ENCODE peak calls at places on chromosome 3, in five cellular contexts. One of them, this sample, is unnamed. For H3K36me3, the result is how much of the 10 kb centered on the place peaks cover.

GRCh38 chr3:72336821-72337479 is 511.3 kb downstream of the SHQ1 start:
- DNase-seq in heart left ventricle: peak
- DNase-seq in tibial artery: peak
- DNase-seq in NT2/D1: peak
- DNase-seq in psoas muscle: peak
- DNase-seq in this sample: no peak

GRCh38 chr3:172449468-172450149 is 1.4 kb upstream of the GHSR start:
- DNase-seq in tibial artery: no peak
- DNase-seq in psoas muscle: peak
- DNase-seq in NT2/D1: peak
- DNase-seq in heart left ventricle: no peak
- DNase-seq in this sample: no peak

GRCh38 chr3:169091196-169091595 is 572.3 kb downstream of the MECOM start:
- DNase-seq in NT2/D1: no peak
- DNase-seq in psoas muscle: no peak
- DNase-seq in tibial artery: no peak
- DNase-seq in heart left ventricle: no peak
- DNase-seq in this sample: no peak

GRCh38 chr3:55651011-55651410 is 163.9 kb upstream of the WNT5A start:
- DNase-seq in NT2/D1: no peak
- DNase-seq in psoas muscle: no peak
- DNase-seq in heart left ventricle: no peak
- DNase-seq in tibial artery: no peak
- DNase-seq in this sample: no peak

GRCh38 chr3:47016934-47017435 is 37.5 kb downstream of the NBEAL2 start:
- DNase-seq in tibial artery: no peak
- DNase-seq in NT2/D1: no peak
- DNase-seq in heart left ventricle: no peak
- DNase-seq in psoas muscle: no peak
- DNase-seq in this sample: no peak

GRCh38 chr3:186949281-186949982 is 19.1 kb downstream of the ST6GAL1 start:
- DNase-seq in NT2/D1: no peak
- DNase-seq in psoas muscle: no peak
- DNase-seq in tibial artery: no peak
- DNase-seq in heart left ventricle: no peak
- DNase-seq in this sample: no peak

GRCh38 chr3:108296239-108296638 is at the start of gene HHLA2:
- DNase-seq in heart left ventricle: no peak
- DNase-seq in tibial artery: no peak
- DNase-seq in psoas muscle: no peak
- DNase-seq in NT2/D1: no peak
- DNase-seq in this sample: no peak

GRCh38 chr3:62873672-62874397 is 1.4 kb downstream of the CADPS start:
- DNase-seq in NT2/D1: peak
- DNase-seq in heart left ventricle: peak
- DNase-seq in psoas muscle: peak
- DNase-seq in tibial artery: peak
- DNase-seq in this sample: no peak

GRCh38 chr3:194333981-194334320 is 17.2 kb downstream of the CPN2 start:
- DNase-seq in NT2/D1: no peak
- DNase-seq in psoas muscle: no peak
- DNase-seq in heart left ventricle: no peak
- DNase-seq in tibial artery: no peak
- DNase-seq in this sample: no peak

GRCh38 chr3:193553606-193554005 is 1.1 kb downstream of the ATP13A4 start:
- DNase-seq in NT2/D1: no peak
- DNase-seq in psoas muscle: no peak
- DNase-seq in tibial artery: no peak
- DNase-seq in heart left ventricle: no peak
- DNase-seq in this sample: no peak

GRCh38 chr3:103532986-103533385 is 1098.2 kb downstream of the ZPLD1 start:
- DNase-seq in heart left ventricle: no peak
- DNase-seq in psoas muscle: no peak
- DNase-seq in NT2/D1: no peak
- DNase-seq in tibial artery: no peak
- DNase-seq in this sample: no peak

GRCh38 chr3:183698318-183698731 is 728 bp downstream of the YEATS2 start:
- DNase-seq in psoas muscle: no peak
- DNase-seq in tibial artery: no peak
- DNase-seq in heart left ventricle: peak
- DNase-seq in NT2/D1: peak
- DNase-seq in this sample: peak

GRCh38 chr3:136336329-136337100 is 86.4 kb downstream of the PCCB start:
- DNase-seq in NT2/D1: no peak
- DNase-seq in tibial artery: no peak
- DNase-seq in heart left ventricle: no peak
- DNase-seq in psoas muscle: no peak
- DNase-seq in this sample: no peak
- H3K36me3 ChIP-seq in NT2/D1: half or more
- H3K36me3 ChIP-seq in tibial artery: under half
- H3K36me3 ChIP-seq in heart left ventricle: under half
- H3K36me3 ChIP-seq in psoas muscle: under half
- H3K36me3 ChIP-seq in this sample: under half

GRCh38 chr3:64621726-64622400 is 65.9 kb downstream of the ADAMTS9 start:
- DNase-seq in tibial artery: no peak
- DNase-seq in heart left ventricle: no peak
- DNase-seq in NT2/D1: no peak
- DNase-seq in psoas muscle: no peak
- DNase-seq in this sample: no peak
- H3K36me3 ChIP-seq in tibial artery: under half
- H3K36me3 ChIP-seq in heart left ventricle: under half
- H3K36me3 ChIP-seq in NT2/D1: half or more
- H3K36me3 ChIP-seq in psoas muscle: under half
- H3K36me3 ChIP-seq in this sample: under half

GRCh38 chr3:12934431-12934830 is 93.1 kb upstream of the RPL32 start:
- DNase-seq in NT2/D1: no peak
- DNase-seq in psoas muscle: peak
- DNase-seq in tibial artery: peak
- DNase-seq in heart left ventricle: peak
- DNase-seq in this sample: no peak

GRCh38 chr3:12933901-12934300 is 92.5 kb upstream of the RPL32 start:
- DNase-seq in tibial artery: no peak
- DNase-seq in NT2/D1: no peak
- DNase-seq in heart left ventricle: no peak
- DNase-seq in psoas muscle: no peak
- DNase-seq in this sample: no peak

GRCh38 chr3:12938258-12938711 is 96.9 kb upstream of the RPL32 start:
- DNase-seq in tibial artery: peak
- DNase-seq in NT2/D1: no peak
- DNase-seq in heart left ventricle: peak
- DNase-seq in psoas muscle: no peak
- DNase-seq in this sample: no peak

GRCh38 chr3:12935023-12935860 is 93.9 kb upstream of the RPL32 start:
- DNase-seq in heart left ventricle: no peak
- DNase-seq in tibial artery: no peak
- DNase-seq in NT2/D1: no peak
- DNase-seq in psoas muscle: no peak
- DNase-seq in this sample: no peak

GRCh38 chr3:12935861-12936830 is 94.8 kb upstream of the RPL32 start:
- DNase-seq in NT2/D1: no peak
- DNase-seq in heart left ventricle: no peak
- DNase-seq in psoas muscle: no peak
- DNase-seq in tibial artery: no peak
- DNase-seq in this sample: no peak
- H3K36me3 ChIP-seq in NT2/D1: half or more
- H3K36me3 ChIP-seq in heart left ventricle: under half
- H3K36me3 ChIP-seq in psoas muscle: under half
- H3K36me3 ChIP-seq in tibial artery: under half
- H3K36me3 ChIP-seq in this sample: half or more

GRCh38 chr3:118540826-118541225 is 493.8 kb downstream of the IGSF11 start:
- DNase-seq in psoas muscle: no peak
- DNase-seq in heart left ventricle: no peak
- DNase-seq in NT2/D1: no peak
- DNase-seq in tibial artery: no peak
- DNase-seq in this sample: no peak
- H3K36me3 ChIP-seq in psoas muscle: under half
- H3K36me3 ChIP-seq in heart left ventricle: under half
- H3K36me3 ChIP-seq in NT2/D1: under half
- H3K36me3 ChIP-seq in tibial artery: under half
- H3K36me3 ChIP-seq in this sample: under half

DNA sequence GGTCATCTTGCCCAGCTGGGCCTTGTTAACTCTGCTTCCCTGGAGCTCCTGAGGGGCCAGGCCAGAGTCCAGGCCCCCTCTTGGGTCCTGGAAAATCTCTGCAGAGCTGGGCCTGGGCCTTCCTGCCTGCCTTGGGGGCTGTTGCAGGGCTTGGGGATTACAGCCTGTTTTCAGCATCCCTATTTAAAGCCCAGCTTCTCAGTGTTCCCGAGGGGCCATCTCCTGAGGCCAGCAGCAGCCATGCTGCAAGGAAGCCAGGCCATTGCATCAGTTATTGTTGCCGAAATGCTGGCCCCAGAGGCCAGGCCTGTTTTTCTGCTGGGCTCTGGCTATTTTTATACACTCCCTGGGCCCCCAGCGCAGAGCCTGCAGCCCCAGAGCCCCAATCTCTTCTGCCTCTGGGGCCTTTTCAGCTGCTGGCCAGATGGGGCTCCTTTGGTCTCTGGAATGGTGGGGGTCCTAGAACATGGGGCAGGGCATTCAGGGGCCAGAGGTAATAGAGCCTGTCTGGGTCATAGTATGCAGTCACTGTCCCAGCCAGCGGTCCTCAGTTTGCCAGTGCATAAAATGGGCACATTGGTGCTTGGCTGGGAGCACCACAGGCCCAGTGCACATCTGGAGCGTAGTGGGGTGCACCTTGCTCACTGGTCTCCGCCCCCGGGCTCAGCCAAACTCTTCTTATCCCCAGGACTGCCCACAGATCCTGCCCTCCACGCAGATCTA is 28.5 kb downstream of the PLXNA1 start:
- DNase-seq in heart left ventricle: peak
- DNase-seq in NT2/D1: no peak
- DNase-seq in tibial artery: peak
- DNase-seq in psoas muscle: peak
- DNase-seq in this sample: no peak
- H3K36me3 ChIP-seq in heart left ventricle: under half
- H3K36me3 ChIP-seq in NT2/D1: half or more
- H3K36me3 ChIP-seq in tibial artery: under half
- H3K36me3 ChIP-seq in psoas muscle: under half
- H3K36me3 ChIP-seq in this sample: under half

GRCh38 chr3:86954226-86954625 is 36.7 kb downstream of the VGLL3 start:
- DNase-seq in psoas muscle: no peak
- DNase-seq in heart left ventricle: no peak
- DNase-seq in tibial artery: no peak
- DNase-seq in NT2/D1: no peak
- DNase-seq in this sample: no peak

GRCh38 chr3:86950717-86951116 is 40.2 kb downstream of the VGLL3 start:
- DNase-seq in NT2/D1: no peak
- DNase-seq in psoas muscle: no peak
- DNase-seq in tibial artery: no peak
- DNase-seq in heart left ventricle: no peak
- DNase-seq in this sample: no peak

GRCh38 chr3:86948840-86949239 is 42.1 kb downstream of the VGLL3 start:
- DNase-seq in heart left ventricle: no peak
- DNase-seq in psoas muscle: no peak
- DNase-seq in NT2/D1: no peak
- DNase-seq in tibial artery: no peak
- DNase-seq in this sample: no peak

GRCh38 chr3:86951343-86951742 is 39.6 kb downstream of the VGLL3 start:
- DNase-seq in tibial artery: no peak
- DNase-seq in psoas muscle: no peak
- DNase-seq in NT2/D1: no peak
- DNase-seq in heart left ventricle: no peak
- DNase-seq in this sample: no peak

DNA sequence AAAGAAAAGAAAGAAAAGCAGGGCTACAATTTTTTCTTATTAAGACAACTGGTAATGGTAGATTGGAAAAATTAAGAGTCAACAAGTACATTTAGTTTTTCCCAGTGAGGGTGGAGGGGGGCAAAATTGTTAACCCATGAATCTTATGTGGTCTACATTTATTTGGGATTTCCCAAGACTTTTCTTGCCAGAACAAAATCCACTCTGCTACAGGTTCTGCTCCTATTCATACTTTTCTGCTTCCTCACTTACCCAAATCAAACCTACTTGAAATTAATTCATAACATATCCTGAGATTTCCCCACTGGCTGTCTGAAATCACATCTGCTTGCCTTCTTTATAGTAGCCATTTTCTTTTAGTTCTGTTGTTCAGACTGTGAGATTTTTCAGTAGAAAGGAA is 41.1 kb downstream of the VGLL3 start:
- DNase-seq in tibial artery: no peak
- DNase-seq in psoas muscle: no peak
- DNase-seq in heart left ventricle: no peak
- DNase-seq in NT2/D1: no peak
- DNase-seq in this sample: no peak
- H3K36me3 ChIP-seq in tibial artery: under half
- H3K36me3 ChIP-seq in psoas muscle: under half
- H3K36me3 ChIP-seq in heart left ventricle: under half
- H3K36me3 ChIP-seq in NT2/D1: under half
- H3K36me3 ChIP-seq in this sample: under half

GRCh38 chr3:179719048-179719734 is 66.4 kb downstream of the USP13 start:
- DNase-seq in NT2/D1: no peak
- DNase-seq in tibial artery: no peak
- DNase-seq in psoas muscle: no peak
- DNase-seq in heart left ventricle: no peak
- DNase-seq in this sample: no peak

GRCh38 chr3:179716226-179716625 is 63.4 kb downstream of the USP13 start:
- DNase-seq in heart left ventricle: no peak
- DNase-seq in NT2/D1: no peak
- DNase-seq in tibial artery: no peak
- DNase-seq in psoas muscle: no peak
- DNase-seq in this sample: no peak

GRCh38 chr3:179717219-179717618 is 64.4 kb downstream of the USP13 start:
- DNase-seq in NT2/D1: no peak
- DNase-seq in tibial artery: no peak
- DNase-seq in psoas muscle: no peak
- DNase-seq in heart left ventricle: no peak
- DNase-seq in this sample: no peak

GRCh38 chr3:179715582-179715981 is 62.7 kb downstream of the USP13 start:
- DNase-seq in NT2/D1: no peak
- DNase-seq in heart left ventricle: no peak
- DNase-seq in psoas muscle: no peak
- DNase-seq in tibial artery: no peak
- DNase-seq in this sample: no peak

GRCh38 chr3:179716811-179717210 is 64.0 kb downstream of the USP13 start:
- DNase-seq in heart left ventricle: no peak
- DNase-seq in psoas muscle: no peak
- DNase-seq in NT2/D1: no peak
- DNase-seq in tibial artery: no peak
- DNase-seq in this sample: no peak
- H3K36me3 ChIP-seq in heart left ventricle: under half
- H3K36me3 ChIP-seq in psoas muscle: under half
- H3K36me3 ChIP-seq in NT2/D1: under half
- H3K36me3 ChIP-seq in tibial artery: under half
- H3K36me3 ChIP-seq in this sample: under half

GRCh38 chr3:52650437-52650836 is 35.3 kb downstream of the PBRM1 start:
- DNase-seq in NT2/D1: no peak
- DNase-seq in heart left ventricle: no peak
- DNase-seq in tibial artery: no peak
- DNase-seq in psoas muscle: no peak
- DNase-seq in this sample: no peak
- H3K36me3 ChIP-seq in NT2/D1: half or more
- H3K36me3 ChIP-seq in heart left ventricle: under half
- H3K36me3 ChIP-seq in tibial artery: half or more
- H3K36me3 ChIP-seq in psoas muscle: under half
- H3K36me3 ChIP-seq in this sample: under half

This sample was measured in effector memory CD4-positive, alpha-beta T cell.